ENCODE peak calls at places on chromosomes 5 and 9, in six cellular contexts. One of them, this sample, is unnamed.

GRCh38 chr9:81801190-81801589 is 111.8 kb upstream of the TLE1 start:
- DNase-seq in stomach: no peak
- DNase-seq in sigmoid colon: no peak
- DNase-seq in HepG2: no peak
- DNase-seq in neural progenitor cell: no peak
- DNase-seq in left lung: no peak
- DNase-seq in this sample: no peak

GRCh38 chr9:97474373-97474925 is 27.0 kb upstream of the TMOD1 start:
- DNase-seq in HepG2: no peak
- DNase-seq in neural progenitor cell: no peak
- DNase-seq in sigmoid colon: no peak
- DNase-seq in stomach: no peak
- DNase-seq in left lung: no peak
- DNase-seq in this sample: no peak

GRCh38 chr5:179696605-179697004 is 2.2 kb upstream of the CANX start:
- DNase-seq in stomach: no peak
- DNase-seq in left lung: no peak
- DNase-seq in HepG2: no peak
- DNase-seq in neural progenitor cell: no peak
- DNase-seq in sigmoid colon: no peak
- DNase-seq in this sample: no peak

GRCh38 chr5:95471447-95471846 is 80.3 kb downstream of the FAM81B start:
- DNase-seq in sigmoid colon: no peak
- DNase-seq in stomach: no peak
- DNase-seq in left lung: peak
- DNase-seq in HepG2: no peak
- DNase-seq in neural progenitor cell: no peak
- DNase-seq in this sample: no peak

GRCh38 chr9:87322840-87323635 is 174.6 kb upstream of the DAPK1 start:
- DNase-seq in left lung: no peak
- DNase-seq in sigmoid colon: no peak
- DNase-seq in HepG2: no peak
- DNase-seq in neural progenitor cell: no peak
- DNase-seq in stomach: no peak
- DNase-seq in this sample: peak

GRCh38 chr9:127566351-127567001 is 45.6 kb upstream of the STXBP1 start:
- DNase-seq in sigmoid colon: no peak
- DNase-seq in stomach: peak
- DNase-seq in neural progenitor cell: no peak
- DNase-seq in left lung: no peak
- DNase-seq in HepG2: no peak
- DNase-seq in this sample: no peak

GRCh38 chr5:160199410-160199911 is 29.8 kb upstream of the FABP6 start:
- DNase-seq in left lung: peak
- DNase-seq in neural progenitor cell: peak
- DNase-seq in sigmoid colon: peak
- DNase-seq in stomach: peak
- DNase-seq in HepG2: no peak
- DNase-seq in this sample: no peak

GRCh38 chr5:39005566-39006232 is 68.5 kb downstream of the RICTOR start:
- DNase-seq in stomach: no peak
- DNase-seq in HepG2: peak
- DNase-seq in neural progenitor cell: no peak
- DNase-seq in sigmoid colon: no peak
- DNase-seq in left lung: no peak
- DNase-seq in this sample: no peak

GRCh38 chr5:122286547-122286946 is 25.5 kb upstream of the SNCAIP start:
- DNase-seq in stomach: no peak
- DNase-seq in left lung: peak
- DNase-seq in sigmoid colon: no peak
- DNase-seq in HepG2: no peak
- DNase-seq in neural progenitor cell: no peak
- DNase-seq in this sample: no peak

GRCh38 chr5:130747556-130747955 is 417.5 kb downstream of the HINT1 start:
- DNase-seq in left lung: no peak
- DNase-seq in HepG2: no peak
- DNase-seq in stomach: no peak
- DNase-seq in neural progenitor cell: no peak
- DNase-seq in sigmoid colon: no peak
- DNase-seq in this sample: no peak

GRCh38 chr9:79489241-79490000 is 82.3 kb upstream of the TLE4 start:
- DNase-seq in sigmoid colon: no peak
- DNase-seq in neural progenitor cell: peak
- DNase-seq in HepG2: peak
- DNase-seq in stomach: no peak
- DNase-seq in left lung: no peak
- DNase-seq in this sample: no peak

GRCh38 chr5:178469011-178469974 is 120.9 kb downstream of the COL23A1 start:
- DNase-seq in neural progenitor cell: no peak
- DNase-seq in stomach: no peak
- DNase-seq in HepG2: no peak
- DNase-seq in left lung: peak
- DNase-seq in sigmoid colon: no peak
- DNase-seq in this sample: no peak

GRCh38 chr9:97848582-97849237 is 4.3 kb upstream of the FOXE1 start:
- DNase-seq in left lung: peak
- DNase-seq in stomach: no peak
- DNase-seq in HepG2: no peak
- DNase-seq in sigmoid colon: no peak
- DNase-seq in neural progenitor cell: peak
- DNase-seq in this sample: no peak

GRCh38 chr9:28439688-28440087 is 866.4 kb upstream of the C9orf72 start:
- DNase-seq in sigmoid colon: no peak
- DNase-seq in neural progenitor cell: no peak
- DNase-seq in left lung: no peak
- DNase-seq in stomach: no peak
- DNase-seq in HepG2: no peak
- DNase-seq in this sample: no peak

GRCh38 chr5:14584848-14585247 is 3.3 kb downstream of the OTULINL start:
- DNase-seq in sigmoid colon: no peak
- DNase-seq in stomach: no peak
- DNase-seq in HepG2: no peak
- DNase-seq in left lung: no peak
- DNase-seq in neural progenitor cell: no peak
- DNase-seq in this sample: no peak

GRCh38 chr5:14581333-14581890 is at the start of gene OTULINL:
- DNase-seq in left lung: peak
- DNase-seq in sigmoid colon: peak
- DNase-seq in stomach: peak
- DNase-seq in HepG2: peak
- DNase-seq in neural progenitor cell: peak
- DNase-seq in this sample: no peak

GRCh38 chr5:14582797-14583137 is 1.2 kb downstream of the OTULINL start:
- DNase-seq in HepG2: no peak
- DNase-seq in stomach: no peak
- DNase-seq in left lung: no peak
- DNase-seq in neural progenitor cell: no peak
- DNase-seq in sigmoid colon: no peak
- DNase-seq in this sample: no peak

GRCh38 chr5:14580037-14581034 is 1.3 kb upstream of the OTULINL start:
- DNase-seq in sigmoid colon: no peak
- DNase-seq in stomach: no peak
- DNase-seq in HepG2: no peak
- DNase-seq in left lung: no peak
- DNase-seq in neural progenitor cell: no peak
- DNase-seq in this sample: peak

DNA sequence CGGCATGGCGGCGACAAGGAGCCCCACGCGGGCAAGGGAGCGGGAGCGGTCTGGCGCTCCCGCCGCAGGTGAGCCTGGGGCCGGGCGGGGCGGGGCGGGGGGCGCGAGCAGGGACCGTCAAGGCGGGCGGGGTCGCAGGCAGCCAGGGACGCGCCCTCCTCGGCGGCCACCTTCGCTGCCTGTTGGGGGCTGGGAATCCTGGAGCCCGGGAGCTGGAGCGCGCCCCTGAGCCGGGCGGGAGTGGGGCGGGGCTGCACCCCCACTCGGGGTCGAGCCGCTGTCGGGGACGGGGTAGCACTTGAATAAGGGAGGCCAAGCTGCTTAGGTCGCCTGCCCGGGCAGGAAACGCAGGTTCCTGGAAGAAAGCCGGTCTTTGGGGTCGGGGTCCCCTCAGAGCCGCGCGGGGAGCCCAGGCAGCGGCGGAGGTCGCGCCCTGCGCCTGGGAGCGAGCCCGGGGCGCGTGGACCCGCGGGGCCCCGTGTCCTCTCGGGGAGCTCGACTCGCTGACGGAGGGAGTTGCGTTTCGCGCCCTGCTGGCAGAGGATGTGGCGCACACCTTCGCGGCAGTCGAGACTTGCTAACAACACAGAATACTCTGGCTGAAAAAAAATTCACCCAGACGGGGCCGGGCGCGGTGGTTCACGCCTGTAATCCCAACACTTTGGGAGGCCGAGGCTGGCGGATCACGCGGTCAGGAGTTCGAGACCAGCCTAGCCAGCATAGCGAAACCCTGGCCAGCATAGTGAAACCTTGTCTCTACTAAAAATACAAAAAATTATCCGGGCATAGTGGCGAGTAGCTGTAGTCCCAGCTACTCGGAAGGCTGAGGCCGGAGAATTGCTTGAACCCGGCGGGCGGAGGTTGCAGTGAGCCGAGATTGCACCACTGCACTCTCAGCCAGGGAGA is 552 bp downstream of the OTULINL start:
- DNase-seq in stomach: peak
- DNase-seq in sigmoid colon: peak
- DNase-seq in left lung: peak
- DNase-seq in HepG2: no peak
- DNase-seq in neural progenitor cell: peak
- DNase-seq in this sample: no peak
- TF ChIP-seq CTCF in stomach: no peak
- TF ChIP-seq CTCF in sigmoid colon: no peak
- TF ChIP-seq CTCF in left lung: peak
- TF ChIP-seq CTCF in HepG2: peak
- TF ChIP-seq CTCF in neural progenitor cell: peak
- TF ChIP-seq CTCF in this sample: peak

GRCh38 chr9:33455952-33456351 is 8.6 kb upstream of the AQP3 start:
- DNase-seq in neural progenitor cell: no peak
- DNase-seq in left lung: no peak
- DNase-seq in stomach: no peak
- DNase-seq in sigmoid colon: no peak
- DNase-seq in HepG2: no peak
- DNase-seq in this sample: no peak

GRCh38 chr9:33452828-33453271 is 5.5 kb upstream of the AQP3 start:
- DNase-seq in sigmoid colon: no peak
- DNase-seq in left lung: peak
- DNase-seq in HepG2: peak
- DNase-seq in stomach: peak
- DNase-seq in neural progenitor cell: peak
- DNase-seq in this sample: peak

GRCh38 chr9:33450747-33451146 is 3.4 kb upstream of the AQP3 start:
- DNase-seq in HepG2: no peak
- DNase-seq in sigmoid colon: no peak
- DNase-seq in stomach: no peak
- DNase-seq in left lung: no peak
- DNase-seq in neural progenitor cell: no peak
- DNase-seq in this sample: no peak

GRCh38 chr9:33453999-33454660 is 6.7 kb upstream of the AQP3 start:
- DNase-seq in left lung: no peak
- DNase-seq in HepG2: no peak
- DNase-seq in sigmoid colon: no peak
- DNase-seq in stomach: no peak
- DNase-seq in neural progenitor cell: no peak
- DNase-seq in this sample: no peak

DNA sequence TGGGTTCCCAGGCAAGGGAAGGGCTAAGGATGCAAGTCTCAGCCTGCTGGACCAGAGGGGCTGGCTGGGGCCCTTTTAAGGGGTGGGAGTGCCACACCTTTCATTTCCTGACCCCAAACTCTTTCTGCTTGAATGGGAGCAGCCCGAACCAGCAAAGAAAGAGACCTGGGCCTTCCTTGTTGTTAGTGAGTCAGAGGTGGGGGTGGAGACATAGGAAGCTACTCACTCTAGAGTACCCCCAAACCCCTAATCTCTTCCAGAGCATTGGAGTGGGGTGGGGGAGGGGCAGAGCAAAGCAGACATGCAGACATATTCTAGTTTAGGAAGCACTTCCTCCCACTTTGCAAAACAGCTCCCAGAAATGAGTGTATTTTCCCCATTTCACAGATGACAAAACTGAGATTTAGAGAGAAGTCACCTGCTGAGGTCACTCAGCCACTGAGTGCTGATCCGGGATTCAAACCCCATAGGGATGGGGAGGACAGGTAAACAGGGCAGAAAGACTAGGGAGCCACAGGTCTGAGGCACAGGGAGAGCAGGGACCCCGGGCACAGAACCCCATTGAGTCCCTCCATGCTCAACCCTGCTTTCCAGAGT is 6.0 kb upstream of the AQP3 start:
- DNase-seq in neural progenitor cell: no peak
- DNase-seq in stomach: no peak
- DNase-seq in sigmoid colon: no peak
- DNase-seq in HepG2: no peak
- DNase-seq in left lung: no peak
- DNase-seq in this sample: no peak
- H3K4me3 ChIP-seq in neural progenitor cell: no peak
- H3K4me3 ChIP-seq in stomach: no peak
- H3K4me3 ChIP-seq in sigmoid colon: no peak
- H3K4me3 ChIP-seq in HepG2: no peak
- H3K4me3 ChIP-seq in left lung: no peak
- H3K4me3 ChIP-seq in this sample: no peak

GRCh38 chr5:127373858-127374491 is 83.4 kb downstream of the MEGF10 start:
- DNase-seq in stomach: no peak
- DNase-seq in sigmoid colon: no peak
- DNase-seq in neural progenitor cell: peak
- DNase-seq in left lung: no peak
- DNase-seq in HepG2: no peak
- DNase-seq in this sample: no peak
- TF ChIP-seq CTCF in stomach: no peak
- TF ChIP-seq CTCF in sigmoid colon: no peak
- TF ChIP-seq CTCF in neural progenitor cell: peak
- TF ChIP-seq CTCF in left lung: no peak
- TF ChIP-seq CTCF in HepG2: peak
- TF ChIP-seq CTCF in this sample: peak

GRCh38 chr9:131656356-131657030 is 83.4 kb downstream of the RAPGEF1 start:
- DNase-seq in left lung: peak
- DNase-seq in HepG2: no peak
- DNase-seq in sigmoid colon: peak
- DNase-seq in neural progenitor cell: no peak
- DNase-seq in stomach: peak
- DNase-seq in this sample: no peak
- H3K4me3 ChIP-seq in left lung: no peak
- H3K4me3 ChIP-seq in HepG2: no peak
- H3K4me3 ChIP-seq in sigmoid colon: no peak
- H3K4me3 ChIP-seq in neural progenitor cell: no peak
- H3K4me3 ChIP-seq in stomach: no peak
- H3K4me3 ChIP-seq in this sample: no peak

GRCh38 chr5:132464155-132464939 is 26.2 kb downstream of the IRF1 start:
- DNase-seq in left lung: no peak
- DNase-seq in stomach: no peak
- DNase-seq in sigmoid colon: peak
- DNase-seq in neural progenitor cell: peak
- DNase-seq in HepG2: no peak
- DNase-seq in this sample: no peak
- TF ChIP-seq CTCF in left lung: no peak
- TF ChIP-seq CTCF in stomach: peak
- TF ChIP-seq CTCF in sigmoid colon: peak
- TF ChIP-seq CTCF in neural progenitor cell: no peak
- TF ChIP-seq CTCF in HepG2: peak
- TF ChIP-seq CTCF in this sample: no peak

This sample was measured in AG09309.